ENCODE peak calls at places on chromosome 10, in seven cellular contexts. Y, J, P, S, U, C and M are unnamed samples.

GRCh38 chr10:3668276-3668960 is 116.6 kb downstream of the KLF6 start:
- DNase-seq in Y (peak), J (no peak), P (peak), S (no peak), U (no peak), C (peak), M (no peak)

GRCh38 chr10:49104323-49104722 is 11.0 kb downstream of the VSTM4 start:
- DNase-seq in Y (no peak), J (no peak), P (no peak), S (no peak), U (no peak), C (peak), M (no peak)

GRCh38 chr10:127964644-127965043 is 57.7 kb downstream of the PTPRE start:
- DNase-seq in Y (no peak), J (no peak), P (no peak), S (no peak), U (no peak), C (no peak), M (no peak)

GRCh38 chr10:58397830-58398229 is 12.6 kb downstream of the TFAM start:
- DNase-seq in Y (no peak), J (no peak), P (no peak), S (no peak), U (no peak), C (no peak), M (no peak)

GRCh38 chr10:34922138-34922537 is 107.0 kb upstream of the PARD3 start:
- DNase-seq in Y (no peak), J (no peak), P (no peak), S (no peak), U (no peak), C (no peak), M (no peak)

GRCh38 chr10:91796332-91797076 is 1.7 kb upstream of the TNKS2 start:
- DNase-seq in Y (peak), J (peak), P (peak), S (no peak), U (peak), C (peak), M (peak)

GRCh38 chr10:20846263-20846662 is 50.8 kb downstream of the NEBL start:
- DNase-seq in Y (no peak), J (no peak), P (no peak), S (no peak), U (no peak), C (no peak), M (no peak)

GRCh38 chr10:91220954-91221696 is 662 bp downstream of the PCGF5 start:
- DNase-seq in Y (peak), J (no peak), P (peak), S (peak), U (peak), C (no peak), M (no peak)

GRCh38 chr10:88851706-88852105 is at the start of gene ANKRD22:
- DNase-seq in Y (peak), J (no peak), P (peak), S (no peak), U (no peak), C (no peak), M (no peak)

GRCh38 chr10:43166879-43167490 is 28.7 kb downstream of the CSGALNACT2 start:
- DNase-seq in Y (no peak), J (no peak), P (no peak), S (no peak), U (no peak), C (no peak), M (no peak)

GRCh38 chr10:132909491-132910071 is 32.8 kb downstream of the CFAP46 start:
- DNase-seq in Y (no peak), J (no peak), P (no peak), S (peak), U (no peak), C (peak), M (no peak)

GRCh38 chr10:78025685-78026364 is 3.5 kb downstream of the POLR3A start:
- DNase-seq in Y (no peak), J (no peak), P (no peak), S (no peak), U (peak), C (no peak), M (no peak)

GRCh38 chr10:7773845-7774801 is 13.7 kb downstream of the KIN start:
- DNase-seq in Y (no peak), J (no peak), P (no peak), S (no peak), U (peak), C (peak), M (no peak)

GRCh38 chr10:22252286-22252800 is 34.5 kb upstream of the EBLN1 start:
- DNase-seq in Y (peak), J (peak), P (peak), S (peak), U (peak), C (peak), M (no peak)

GRCh38 chr10:84406592-84406991 is 78.2 kb downstream of the CCSER2 start:
- DNase-seq in Y (no peak), J (no peak), P (no peak), S (no peak), U (no peak), C (no peak), M (no peak)

GRCh38 chr10:63466168-63466935 is 575 bp upstream of the JMJD1C start:
- DNase-seq in Y (peak), J (peak), P (peak), S (no peak), U (peak), C (no peak), M (peak)

GRCh38 chr10:11162828-11163599 is 145.3 kb downstream of the CELF2 start:
- DNase-seq in Y (no peak), J (peak), P (peak), S (peak), U (no peak), C (peak), M (peak)

GRCh38 chr10:25455980-25456567 is 281.3 kb downstream of the GPR158 start:
- DNase-seq in Y (peak), J (no peak), P (peak), S (no peak), U (peak), C (no peak), M (no peak)
- TF ChIP-seq CTCF in Y (peak), J (no peak), P (peak), S (no peak), U (no peak), C (no peak), M (no peak)

GRCh38 chr10:51047857-51048256 is 26.4 kb upstream of the PRKG1 start:
- DNase-seq in Y (peak), J (no peak), P (peak), S (no peak), U (no peak), C (no peak), M (no peak)
- TF ChIP-seq CTCF in Y (peak), J (no peak), P (peak), S (peak), U (no peak), C (no peak), M (no peak)

GRCh38 chr10:101289541-101289940 is 60.3 kb upstream of the LBX1 start:
- DNase-seq in Y (no peak), J (no peak), P (no peak), S (no peak), U (no peak), C (no peak), M (no peak)

GRCh38 chr10:101286248-101287046 is 57.2 kb upstream of the LBX1 start:
- DNase-seq in Y (no peak), J (no peak), P (no peak), S (no peak), U (no peak), C (no peak), M (no peak)

GRCh38 chr10:101287183-101287830 is 58.0 kb upstream of the LBX1 start:
- DNase-seq in Y (no peak), J (no peak), P (no peak), S (no peak), U (no peak), C (no peak), M (no peak)

GRCh38 chr10:101290415-101290814 is 61.2 kb upstream of the LBX1 start:
- DNase-seq in Y (no peak), J (no peak), P (no peak), S (no peak), U (no peak), C (no peak), M (no peak)

DNA sequence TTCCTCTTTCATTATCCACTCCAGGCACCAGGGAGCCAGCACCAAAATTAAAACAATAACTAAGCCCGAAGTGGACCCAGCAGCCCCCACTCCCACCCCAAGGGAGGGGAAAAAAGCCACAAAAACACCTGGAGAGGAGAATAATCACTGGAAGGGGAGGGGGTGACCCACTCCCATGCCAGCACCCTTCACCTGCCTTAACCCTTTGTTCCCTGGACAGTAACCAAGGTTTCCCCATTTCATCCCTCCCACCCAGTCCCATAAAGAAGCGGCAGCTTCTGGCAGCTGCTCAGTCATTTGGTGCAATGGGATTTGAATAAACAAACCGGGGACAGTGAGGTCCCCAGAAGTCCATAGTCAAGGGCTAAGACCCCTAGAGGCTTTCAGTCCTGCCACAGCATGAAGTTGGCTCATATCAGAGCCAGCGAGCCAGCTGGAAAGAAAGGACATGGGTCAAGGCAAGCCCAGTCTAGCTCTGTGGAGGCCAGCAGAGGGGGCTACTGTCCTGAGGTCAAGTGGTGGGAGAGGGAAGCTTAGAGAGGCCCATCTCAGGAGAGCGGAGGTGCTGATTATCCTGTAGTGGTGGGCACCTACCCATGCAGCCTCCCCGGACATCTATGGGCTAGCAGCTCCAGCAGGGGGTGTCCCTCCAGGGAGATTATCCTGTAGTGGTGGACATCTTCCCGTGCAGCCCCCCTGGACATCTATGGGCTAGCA is 58.8 kb upstream of the LBX1 start:
- DNase-seq in Y (peak), J (no peak), P (peak), S (no peak), U (peak), C (no peak), M (no peak)
- TF ChIP-seq CTCF in Y (peak), J (no peak), P (peak), S (peak), U (peak), C (no peak), M (peak)

GRCh38 chr10:30842185-30842584 is 189.5 kb downstream of the ZNF438 start:
- DNase-seq in Y (no peak), J (no peak), P (no peak), S (no peak), U (no peak), C (no peak), M (no peak)
- TF ChIP-seq CTCF in Y (peak), J (no peak), P (peak), S (no peak), U (no peak), C (no peak), M (no peak)

GRCh38 chr10:1368772-1369171 is 312.6 kb downstream of the WDR37 start:
- DNase-seq in Y (no peak), J (peak), P (peak), S (no peak), U (no peak), C (no peak), M (peak)
- TF ChIP-seq CTCF in Y (peak), J (peak), P (peak), S (peak), U (peak), C (peak), M (peak)

GRCh38 chr10:71621263-71621751 is 98.3 kb downstream of the C10orf105 start:
- DNase-seq in Y (no peak), J (no peak), P (no peak), S (no peak), U (no peak), C (no peak), M (no peak)
- TF ChIP-seq CTCF in Y (no peak), J (no peak), P (peak), S (no peak), U (no peak), C (no peak), M (no peak)

GRCh38 chr10:100374137-100374655 is 27.2 kb downstream of the SCD start:
- DNase-seq in Y (no peak), J (no peak), P (no peak), S (no peak), U (no peak), C (no peak), M (peak)

GRCh38 chr10:100373298-100374136 is 26.5 kb downstream of the SCD start:
- DNase-seq in Y (peak), J (peak), P (peak), S (peak), U (peak), C (peak), M (peak)

GRCh38 chr10:100370976-100371706 is 24.1 kb downstream of the SCD start:
- DNase-seq in Y (peak), J (no peak), P (peak), S (peak), U (peak), C (peak), M (peak)

GRCh38 chr10:100370561-100370975 is 23.5 kb downstream of the SCD start:
- DNase-seq in Y (no peak), J (no peak), P (no peak), S (peak), U (no peak), C (no peak), M (no peak)

GRCh38 chr10:100372415-100373297 is 25.6 kb downstream of the SCD start:
- DNase-seq in Y (no peak), J (no peak), P (no peak), S (no peak), U (no peak), C (no peak), M (no peak)
- TF ChIP-seq CTCF in Y (no peak), J (no peak), P (no peak), S (no peak), U (no peak), C (no peak), M (no peak)